ENCODE peak calls at places on chromosomes 1 and 21, in five cellular contexts. Y, Z, X, S and Q are unnamed samples.

GRCh38 chr21:19049567-19049966 is 646.0 kb upstream of the TMPRSS15 start:
- DNase-seq in Y (no peak), Z (no peak), X (no peak), S (no peak), Q (no peak)

GRCh38 chr1:9151326-9151860 is 22.5 kb upstream of the GPR157 start:
- DNase-seq in Y (no peak), Z (no peak), X (no peak), S (no peak), Q (no peak)

GRCh38 chr1:203511513-203511912 is 17.6 kb downstream of the OPTC start:
- DNase-seq in Y (no peak), Z (no peak), X (no peak), S (no peak), Q (no peak)

GRCh38 chr1:60133848-60134247 is 60.3 kb upstream of the C1orf87 start:
- DNase-seq in Y (no peak), Z (no peak), X (no peak), S (no peak), Q (no peak)

GRCh38 chr21:45336870-45337269 is 49.2 kb upstream of the POFUT2 start:
- DNase-seq in Y (no peak), Z (no peak), X (no peak), S (peak; percentile 57), Q (no peak)

GRCh38 chr1:49765034-49765433 is 258.7 kb downstream of the AGBL4 start:
- DNase-seq in Y (no peak), Z (no peak), X (no peak), S (no peak), Q (no peak)

GRCh38 chr21:37231671-37232070 is 35.5 kb downstream of the VPS26C start:
- DNase-seq in Y (no peak), Z (no peak), X (no peak), S (no peak), Q (no peak)

GRCh38 chr1:46464013-46464548 is 25.6 kb upstream of the DMBX1 start:
- DNase-seq in Y (no peak), Z (no peak), X (no peak), S (no peak), Q (no peak)

GRCh38 chr1:51621161-51621560 is 4.3 kb downstream of the OSBPL9 start:
- DNase-seq in Y (no peak), Z (no peak), X (no peak), S (no peak), Q (no peak)

GRCh38 chr1:119040906-119041305 is 52.8 kb upstream of the TBX15 start:
- DNase-seq in Y (no peak), Z (no peak), X (no peak), S (no peak), Q (no peak)

GRCh38 chr1:20343149-20343936 is 52.7 kb downstream of the VWA5B1 start:
- DNase-seq in Y (peak; percentile 69), Z (no peak), X (no peak), S (peak; percentile 94), Q (peak; percentile 9)

GRCh38 chr1:47692196-47692595 is 254.4 kb downstream of the FOXD2 start:
- DNase-seq in Y (peak; percentile 8), Z (no peak), X (no peak), S (no peak), Q (no peak)